ENCODE peak calls at places on chromosome 12, in four cellular contexts. J is activated B cell treated with CpG ODN at 0.5 μM for 24 hours; X is central memory CD8-positive, alpha-beta T cell; K is natural killer cell. W is an unnamed sample.

GRCh38 chr12:120480211-120480610 is 10.7 kb upstream of the SRSF9 start:
- ATAC-seq in J (no peak), X (peak), K (no peak), W (no peak)

GRCh38 chr12:32047846-32048245 is 58.8 kb upstream of the BICD1 start:
- ATAC-seq in J (no peak), X (no peak), K (no peak), W (no peak)

GRCh38 chr12:116402163-116402939 is 124.9 kb upstream of the MED13L start:
- ATAC-seq in J (no peak), X (no peak), K (no peak), W (no peak)

GRCh38 chr12:124930576-124930975 is 16.1 kb upstream of the UBC start:
- ATAC-seq in J (no peak), X (no peak), K (no peak), W (no peak)

GRCh38 chr12:28079539-28079938 is 107.0 kb upstream of the PTHLH start:
- ATAC-seq in J (no peak), X (no peak), K (no peak), W (no peak)

GRCh38 chr12:11778703-11779102 is 129.2 kb downstream of the ETV6 start:
- ATAC-seq in J (no peak), X (no peak), K (no peak), W (no peak)

GRCh38 chr12:34603382-34604035 is 581.2 kb downstream of the ALG10 start:
- ATAC-seq in J (no peak), X (no peak), K (no peak), W (no peak)

GRCh38 chr12:109221277-109221931 is 87.7 kb downstream of the FOXN4 start:
- ATAC-seq in J (no peak), X (no peak), K (no peak), W (no peak)

GRCh38 chr12:22396253-22396652 is 61.7 kb upstream of the ST8SIA1 start:
- ATAC-seq in J (no peak), X (peak), K (peak), W (no peak)

GRCh38 chr12:4187916-4188315 is 85.6 kb upstream of the CCND2 start:
- ATAC-seq in J (no peak), X (no peak), K (no peak), W (no peak)

GRCh38 chr12:92133795-92134637 is 11.6 kb downstream of the BTG1 start:
- ATAC-seq in J (peak), X (no peak), K (peak), W (no peak)

GRCh38 chr12:75979181-75979580 is 52.4 kb downstream of the PHLDA1 start:
- ATAC-seq in J (peak), X (peak), K (peak), W (no peak)

GRCh38 chr12:27081668-27082091 is 698 bp downstream of the C12orf71 start:
- ATAC-seq in J (no peak), X (no peak), K (no peak), W (no peak)

GRCh38 chr12:108724054-108724889 is 7.0 kb downstream of the CORO1C start:
- ATAC-seq in J (peak), X (no peak), K (peak), W (no peak)

GRCh38 chr12:63294327-63294632 is 143.3 kb upstream of the AVPR1A start:
- ATAC-seq in J (no peak), X (no peak), K (no peak), W (no peak)

GRCh38 chr12:97471194-97471593 is 8.6 kb downstream of the RMST start:
- ATAC-seq in J (no peak), X (no peak), K (no peak), W (no peak)

GRCh38 chr12:232731-233614 is 19.0 kb upstream of the SLC6A12 start:
- ATAC-seq in J (no peak), X (no peak), K (no peak), W (no peak)

GRCh38 chr12:67042697-67043131 is 226.4 kb upstream of the CAND1 start:
- ATAC-seq in J (no peak), X (no peak), K (no peak), W (no peak)

GRCh38 chr12:9741726-9742125 is 8.8 kb upstream of the CLECL1 start:
- ATAC-seq in J (peak), X (peak), K (peak), W (no peak)

GRCh38 chr12:59027199-59027598 is 106.9 kb upstream of the LRIG3 start:
- ATAC-seq in J (no peak), X (no peak), K (no peak), W (no peak)

GRCh38 chr12:28869197-28869596 is 279.9 kb upstream of the FAR2 start:
- ATAC-seq in J (no peak), X (no peak), K (no peak), W (no peak)

GRCh38 chr12:121918679-121919038 is 267 bp downstream of the CFAP251 start:
- ATAC-seq in J (peak), X (peak), K (no peak), W (peak)

GRCh38 chr12:108691995-108692808 is 39.1 kb downstream of the CORO1C start:
- ATAC-seq in J (peak), X (peak), K (peak), W (no peak)